ENCODE peak calls at places on chromosome 17, in ten cellular contexts. P, R, X, T, D, C, O, U, N and F are unnamed samples.

GRCh38 chr17:81652901-81653771 is 3.2 kb downstream of the PDE6G start:
- DNase-seq in P (no peak), R (no peak), X (peak; percentile 73), T (no peak), D (no peak), C (no peak), O (no peak), U (no peak), N (no peak), F (no peak)

GRCh38 chr17:44059101-44059892 is 7.2 kb downstream of the LSM12 start:
- DNase-seq in P (no peak), R (no peak), X (no peak), T (no peak), D (no peak), C (no peak), O (no peak), U (no peak), N (no peak), F (no peak)

GRCh38 chr17:81428121-81428515 is 32.9 kb downstream of the BAHCC1 start:
- DNase-seq in P (no peak), R (no peak), X (peak; percentile 55), T (no peak), D (no peak), C (no peak), O (no peak), U (no peak), N (no peak), F (peak; percentile 83)

GRCh38 chr17:65572186-65572580 is 10.7 kb upstream of the AXIN2 start:
- DNase-seq in P (no peak), R (no peak), X (no peak), T (no peak), D (no peak), C (no peak), O (no peak), U (no peak), N (no peak), F (no peak)

GRCh38 chr17:55845385-55845784 is 94.5 kb downstream of the PCTP start:
- DNase-seq in P (peak; percentile 1), R (peak; percentile 1), X (peak; percentile 26), T (peak; percentile 74), D (peak; percentile 13), C (peak; percentile 64), O (no peak), U (no peak), N (peak; percentile 31), F (no peak)

GRCh38 chr17:39928868-39929651 is 1.5 kb downstream of the LRRC3C start:
- DNase-seq in P (no peak), R (no peak), X (no peak), T (no peak), D (peak; percentile 62), C (no peak), O (no peak), U (no peak), N (peak; percentile 94), F (no peak)

GRCh38 chr17:40484973-40485530 is 16.4 kb downstream of the TNS4 start:
- DNase-seq in P (no peak), R (no peak), X (no peak), T (no peak), D (no peak), C (no peak), O (no peak), U (no peak), N (no peak), F (no peak)

GRCh38 chr17:31394544-31394943 is 3.1 kb downstream of the RAB11FIP4 start:
- DNase-seq in P (no peak), R (peak; percentile 41), X (peak; percentile 74), T (peak; percentile 62), D (peak; percentile 46), C (peak; percentile 76), O (no peak), U (no peak), N (peak; percentile 33), F (no peak)

GRCh38 chr17:2796164-2797140 is at the start of gene RAP1GAP2:
- DNase-seq in P (peak; percentile 36), R (peak; percentile 62), X (peak; percentile 69), T (no peak), D (no peak), C (no peak), O (peak; percentile 23), U (no peak), N (no peak), F (no peak)

GRCh38 chr17:11853321-11854151 is 143.7 kb downstream of the ZNF18 start:
- DNase-seq in P (no peak), R (no peak), X (no peak), T (no peak), D (no peak), C (peak; percentile 18), O (no peak), U (no peak), N (peak; percentile 2), F (peak; percentile 78)

GRCh38 chr17:4229627-4230026 is 34.2 kb downstream of the ANKFY1 start:
- DNase-seq in P (no peak), R (no peak), X (no peak), T (no peak), D (no peak), C (no peak), O (no peak), U (no peak), N (peak; percentile 93), F (no peak)

GRCh38 chr17:78879679-78880186 is 23.3 kb downstream of the CEP295NL start:
- DNase-seq in P (peak; percentile 21), R (peak; percentile 22), X (peak; percentile 56), T (peak; percentile 83), D (no peak), C (no peak), O (no peak), U (no peak), N (no peak), F (no peak)

GRCh38 chr17:46150216-46150963 is 42.8 kb downstream of the KANSL1 start:
- DNase-seq in P (no peak), R (no peak), X (no peak), T (no peak), D (no peak), C (no peak), O (no peak), U (no peak), N (no peak), F (no peak)

GRCh38 chr17:62165378-62165722 is 100.3 kb upstream of the MED13 start:
- DNase-seq in P (no peak), R (no peak), X (peak; percentile 8), T (no peak), D (no peak), C (no peak), O (no peak), U (no peak), N (no peak), F (no peak)

GRCh38 chr17:59427425-59427921 is 96.0 kb downstream of the YPEL2 start:
- DNase-seq in P (no peak), R (no peak), X (peak; percentile 84), T (no peak), D (peak; percentile 20), C (no peak), O (no peak), U (no peak), N (peak; percentile 86), F (peak; percentile 90)

GRCh38 chr17:74199306-74200092 is 4.0 kb upstream of the RPL38 start:
- DNase-seq in P (peak; percentile 36), R (peak; percentile 57), X (peak; percentile 75), T (no peak), D (peak; percentile 73), C (peak; percentile 85), O (no peak), U (no peak), N (peak; percentile 49), F (no peak)

GRCh38 chr17:56577810-56578209 is 15.7 kb upstream of the NOG start:
- DNase-seq in P (no peak), R (no peak), X (no peak), T (no peak), D (no peak), C (no peak), O (no peak), U (no peak), N (no peak), F (no peak)

GRCh38 chr17:11908711-11909146 is 88.5 kb downstream of the ZNF18 start:
- DNase-seq in P (no peak), R (no peak), X (no peak), T (no peak), D (no peak), C (no peak), O (no peak), U (no peak), N (no peak), F (no peak)

GRCh38 chr17:4276514-4276913 is 12.7 kb upstream of the ANKFY1 start:
- DNase-seq in P (no peak), R (no peak), X (no peak), T (no peak), D (no peak), C (no peak), O (no peak), U (no peak), N (no peak), F (peak; percentile 58)

GRCh38 chr17:78661092-78661770 is 84.0 kb upstream of the DNAH17 start:
- DNase-seq in P (no peak), R (no peak), X (no peak), T (no peak), D (peak; percentile 85), C (no peak), O (no peak), U (no peak), N (peak; percentile 84), F (no peak)

GRCh38 chr17:14926073-14926472 is 339.1 kb downstream of the PMP22 start:
- DNase-seq in P (no peak), R (no peak), X (no peak), T (no peak), D (no peak), C (no peak), O (no peak), U (no peak), N (no peak), F (no peak)

GRCh38 chr17:68470959-68471358 is 13.7 kb upstream of the WIPI1 start:
- DNase-seq in P (no peak), R (no peak), X (no peak), T (no peak), D (no peak), C (no peak), O (no peak), U (no peak), N (no peak), F (no peak)

GRCh38 chr17:68169840-68170239 is 78.0 kb upstream of the AMZ2 start:
- DNase-seq in P (no peak), R (no peak), X (no peak), T (no peak), D (no peak), C (no peak), O (no peak), U (no peak), N (no peak), F (no peak)

GRCh38 chr17:29444589-29444988 is 54.4 kb downstream of the TAOK1 start:
- DNase-seq in P (no peak), R (no peak), X (no peak), T (no peak), D (no peak), C (no peak), O (no peak), U (no peak), N (peak; percentile 47), F (no peak)

GRCh38 chr17:60941028-60941427 is 263.4 kb downstream of the BCAS3 start:
- DNase-seq in P (no peak), R (no peak), X (no peak), T (peak; percentile 84), D (no peak), C (no peak), O (no peak), U (no peak), N (peak; percentile 88), F (peak; percentile 1)

GRCh38 chr17:50027639-50028206 is 28.2 kb upstream of the ITGA3 start:
- DNase-seq in P (no peak), R (no peak), X (peak; percentile 28), T (peak; percentile 93), D (peak; percentile 94), C (no peak), O (no peak), U (no peak), N (peak; percentile 99), F (no peak)

GRCh38 chr17:31269597-31269996 is 27.4 kb downstream of the OMG start:
- DNase-seq in P (no peak), R (no peak), X (no peak), T (peak; percentile 74), D (peak; percentile 53), C (no peak), O (no peak), U (no peak), N (peak; percentile 98), F (no peak)

GRCh38 chr17:17241656-17242055 is 4.7 kb upstream of the FLCN start:
- DNase-seq in P (no peak), R (no peak), X (no peak), T (no peak), D (no peak), C (no peak), O (no peak), U (no peak), N (no peak), F (no peak)